ENCODE peak calls at places on chromosomes 7 and 10, in nine cellular contexts. K, T, X, N, Y, W, H, L and C are unnamed samples.
A peak's percentile ranks its signal among the peaks of the same experiment; 100 is the strongest.

GRCh38 chr7:43639858-43640491 is 57.1 kb downstream of the STK17A start:
- DNase-seq in K (no peak), T (peak; percentile 61), X (no peak), N (peak; percentile 54), Y (peak; percentile 84), W (no peak), H (peak; percentile 98), L (peak; percentile 75), C (no peak)

GRCh38 chr7:30543815-30544525 is 39.3 kb upstream of the GGCT start:
- DNase-seq in K (no peak), T (no peak), X (no peak), N (no peak), Y (no peak), W (no peak), H (no peak), L (no peak), C (no peak)

GRCh38 chr10:116138897-116139296 is 134.1 kb downstream of the GFRA1 start:
- DNase-seq in K (no peak), T (no peak), X (no peak), N (no peak), Y (peak; percentile 33), W (no peak), H (no peak), L (no peak), C (no peak)

GRCh38 chr7:115965241-115965640 is 65.3 kb downstream of the TFEC start:
- DNase-seq in K (no peak), T (no peak), X (no peak), N (no peak), Y (no peak), W (no peak), H (peak; percentile 9), L (no peak), C (no peak)

GRCh38 chr10:73076361-73077183 is 20.1 kb downstream of the P4HA1 start:
- DNase-seq in K (peak; percentile 90), T (peak; percentile 41), X (no peak), N (peak; percentile 82), Y (peak; percentile 58), W (peak; percentile 35), H (peak; percentile 81), L (peak; percentile 85), C (peak; percentile 66)

GRCh38 chr7:32108651-32109050 is 38.4 kb upstream of the PDE1C start:
- DNase-seq in K (no peak), T (no peak), X (no peak), N (peak; percentile 52), Y (no peak), W (no peak), H (no peak), L (no peak), C (no peak)

GRCh38 chr7:11835260-11835659 is 3.3 kb upstream of the THSD7A start:
- DNase-seq in K (no peak), T (no peak), X (no peak), N (no peak), Y (no peak), W (no peak), H (peak; percentile 31), L (peak; percentile 1), C (no peak)

GRCh38 chr7:109003742-109004141 is 434.1 kb downstream of the DNAJB9 start:
- DNase-seq in K (no peak), T (no peak), X (no peak), N (no peak), Y (no peak), W (no peak), H (peak; percentile 7), L (no peak), C (no peak)

GRCh38 chr7:121960678-121961461 is 87.9 kb downstream of the PTPRZ1 start:
- DNase-seq in K (no peak), T (no peak), X (no peak), N (no peak), Y (no peak), W (no peak), H (peak; percentile 34), L (peak; percentile 87), C (no peak)

GRCh38 chr7:137950967-137951366 is 50.9 kb downstream of the CREB3L2 start:
- DNase-seq in K (no peak), T (no peak), X (no peak), N (no peak), Y (peak; percentile 47), W (no peak), H (no peak), L (no peak), C (no peak)

GRCh38 chr10:61929555-61929954 is 28.1 kb downstream of the ARID5B start:
- DNase-seq in K (no peak), T (no peak), X (no peak), N (no peak), Y (no peak), W (no peak), H (no peak), L (no peak), C (no peak)

GRCh38 chr10:117622471-117623184 is 80.1 kb downstream of the EMX2 start:
- DNase-seq in K (no peak), T (no peak), X (no peak), N (no peak), Y (no peak), W (no peak), H (no peak), L (no peak), C (no peak)

GRCh38 chr7:2956526-2957368 is 86.9 kb downstream of the CARD11 start:
- DNase-seq in K (peak; percentile 34), T (no peak), X (peak; percentile 52), N (no peak), Y (no peak), W (peak; percentile 24), H (peak; percentile 46), L (peak; percentile 67), C (no peak)

GRCh38 chr7:106678795-106679152 is 17.8 kb upstream of the CCDC71L start:
- DNase-seq in K (no peak), T (no peak), X (no peak), N (no peak), Y (no peak), W (no peak), H (no peak), L (no peak), C (no peak)

GRCh38 chr10:91635401-91636400 is 2.8 kb upstream of the PPP1R3C start:
- DNase-seq in K (peak; percentile 82), T (peak; percentile 65), X (peak; percentile 52), N (peak; percentile 75), Y (peak; percentile 87), W (peak; percentile 75), H (peak; percentile 82), L (peak; percentile 81), C (peak; percentile 69)

GRCh38 chr7:135519233-135519688 is 9.4 kb upstream of the CNOT4 start:
- DNase-seq in K (no peak), T (no peak), X (no peak), N (no peak), Y (no peak), W (no peak), H (peak; percentile 65), L (no peak), C (no peak)

DNA sequence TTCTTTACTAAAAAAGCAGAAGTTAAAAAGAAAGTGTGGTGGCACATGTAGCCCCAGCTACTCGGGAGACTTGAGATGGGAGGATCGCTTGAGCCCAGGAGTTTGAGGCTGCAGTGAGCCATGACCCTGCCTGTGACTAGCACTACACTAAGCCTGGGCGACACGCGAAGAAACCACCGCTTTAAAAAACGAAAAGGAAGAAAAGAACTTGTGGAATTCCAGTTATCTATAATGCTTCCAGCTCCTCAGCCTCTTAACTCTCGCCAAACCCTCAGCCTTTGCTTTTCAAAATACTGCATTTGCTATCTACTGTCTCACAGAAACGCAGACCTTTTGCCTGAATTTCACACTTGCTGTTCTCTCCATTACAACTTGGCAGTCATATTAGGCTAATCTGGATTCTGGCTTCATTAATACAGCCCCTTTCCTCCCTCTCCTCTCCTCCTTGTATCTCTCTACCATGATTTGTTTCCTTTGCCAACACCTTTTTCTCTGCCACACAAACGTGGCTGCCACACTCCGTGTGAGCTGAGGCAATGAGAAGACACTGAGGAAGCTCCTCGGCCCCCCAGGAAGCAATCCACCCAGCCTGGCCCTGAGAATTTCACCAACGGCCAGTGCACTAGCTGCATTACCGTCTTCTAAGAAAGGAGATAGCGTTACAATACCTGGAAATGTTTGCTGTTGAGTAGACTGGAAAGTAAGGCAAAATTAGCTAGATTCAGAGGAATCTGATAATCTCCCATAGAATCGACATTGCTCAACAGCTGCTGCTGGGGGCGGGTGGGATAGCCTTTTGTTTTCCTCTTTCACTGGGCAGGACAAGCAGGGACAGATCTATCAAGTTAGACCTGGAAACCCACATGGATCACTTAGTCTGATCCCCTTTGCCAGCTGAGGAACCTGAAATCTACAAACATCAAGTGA is 37.2 kb downstream of the CALML5 start:
- DNase-seq in K (no peak), T (no peak), X (no peak), N (no peak), Y (no peak), W (no peak), H (peak; percentile 32), L (peak; percentile 35), C (no peak)
- TF ChIP-seq POLR2A in K (no peak), T (no peak), X (no peak), N (no peak), Y (no peak), W (no peak), H (no peak), L (no peak), C (no peak)

GRCh38 chr10:98463022-98463421 is 16.3 kb upstream of the HPS1 start:
- DNase-seq in K (no peak), T (no peak), X (no peak), N (no peak), Y (no peak), W (no peak), H (no peak), L (no peak), C (no peak)
- TF ChIP-seq POLR2A in K (no peak), T (no peak), X (no peak), N (no peak), Y (no peak), W (no peak), H (no peak), L (no peak), C (no peak)

DNA sequence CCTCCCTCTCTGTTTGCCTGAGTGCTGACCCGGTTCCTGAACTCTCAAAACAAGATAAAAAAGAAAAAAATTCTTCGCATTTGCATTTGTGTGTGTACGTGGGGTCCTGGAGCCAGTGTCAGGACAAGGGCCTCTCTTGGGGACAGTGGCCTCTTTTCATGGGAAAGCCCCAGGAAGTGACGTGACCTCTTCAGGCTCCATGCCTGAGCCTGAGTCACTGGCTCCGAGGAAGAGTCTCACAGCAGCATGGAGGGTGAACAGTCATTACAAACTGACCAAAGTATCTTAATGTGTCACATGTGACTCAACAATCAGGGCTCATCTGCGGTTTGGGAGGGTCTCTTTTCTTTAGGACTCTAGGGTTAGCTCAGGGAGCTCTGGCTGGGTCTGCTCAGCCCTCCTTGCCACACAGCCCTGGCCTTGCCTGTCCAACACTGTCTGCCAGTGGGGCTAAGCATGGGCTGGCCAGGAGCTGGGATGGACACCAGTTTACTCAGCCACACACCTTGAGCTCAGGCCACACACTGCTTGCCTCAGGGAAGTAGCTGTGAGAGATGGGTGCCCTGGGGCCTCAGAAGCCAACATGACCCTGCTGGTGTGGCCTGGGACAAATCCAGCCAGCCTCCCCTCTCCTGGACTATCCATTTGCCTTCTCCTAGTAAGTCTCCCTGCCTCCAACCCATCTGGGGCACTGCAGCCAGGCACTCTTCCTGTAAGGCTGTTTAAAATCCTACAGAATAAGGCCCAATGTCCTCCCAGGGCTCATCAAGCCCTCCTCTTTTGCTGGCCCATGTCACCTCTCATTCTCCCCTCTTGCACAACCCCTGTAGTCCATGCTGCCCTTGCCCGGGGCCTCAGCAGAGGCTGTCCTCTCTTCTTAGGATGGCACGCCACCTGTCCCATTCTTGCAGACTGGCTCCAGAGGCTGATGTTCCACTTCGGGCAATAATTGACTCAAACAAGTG is 10.5 kb downstream of the TMEM273 start:
- DNase-seq in K (no peak), T (peak; percentile 24), X (peak; percentile 12), N (peak; percentile 84), Y (peak; percentile 57), W (no peak), H (peak; percentile 66), L (peak; percentile 96), C (peak; percentile 34)
- TF ChIP-seq POLR2A in K (no peak), T (no peak), X (no peak), N (no peak), Y (no peak), W (no peak), H (no peak), L (peak; percentile 48), C (no peak)

GRCh38 chr7:5375925-5376324 is 47.7 kb downstream of the TNRC18 start:
- DNase-seq in K (no peak), T (no peak), X (no peak), N (no peak), Y (no peak), W (no peak), H (no peak), L (no peak), C (no peak)
- TF ChIP-seq POLR2A in K (no peak), T (no peak), X (no peak), N (no peak), Y (no peak), W (no peak), H (no peak), L (no peak), C (no peak)